ENCODE peak calls at places on chromosomes 5 and 9, in six cellular contexts. Q, W, Y, I, M and E are unnamed samples.

GRCh38 chr9:129026442-129027223 is 1.5 kb downstream of the SH3GLB2 start:
- DNase-seq in Q (no peak), W (no peak), Y (no peak), I (peak), M (no peak), E (no peak)

GRCh38 chr5:143752165-143752564 is 59.8 kb upstream of the HMHB1 start:
- DNase-seq in Q (no peak), W (no peak), Y (no peak), I (no peak), M (no peak), E (no peak)

GRCh38 chr5:169251685-169252084 is 49.3 kb downstream of the SLIT3 start:
- DNase-seq in Q (no peak), W (no peak), Y (no peak), I (no peak), M (no peak), E (no peak)

GRCh38 chr5:4348919-4349318 is 753.3 kb downstream of the IRX1 start:
- DNase-seq in Q (no peak), W (no peak), Y (no peak), I (no peak), M (no peak), E (no peak)

GRCh38 chr5:112480501-112480900 is 61.4 kb upstream of the EPB41L4A start:
- DNase-seq in Q (no peak), W (no peak), Y (no peak), I (no peak), M (no peak), E (no peak)

GRCh38 chr5:75045071-75045470 is 7.3 kb downstream of the GCNT4 start:
- DNase-seq in Q (no peak), W (no peak), Y (no peak), I (no peak), M (no peak), E (no peak)

GRCh38 chr5:55407059-55407684 is 99.4 kb downstream of the MTREX start:
- DNase-seq in Q (peak), W (no peak), Y (peak), I (no peak), M (no peak), E (no peak)

GRCh38 chr9:121399883-121400607 is 30.0 kb upstream of the STOM start:
- DNase-seq in Q (peak), W (no peak), Y (peak), I (no peak), M (no peak), E (no peak)

GRCh38 chr5:84821924-84822323 is 437.2 kb upstream of the EDIL3 start:
- DNase-seq in Q (no peak), W (no peak), Y (no peak), I (no peak), M (no peak), E (no peak)

GRCh38 chr5:68264024-68264956 is 48.7 kb downstream of the PIK3R1 start:
- DNase-seq in Q (peak), W (no peak), Y (no peak), I (no peak), M (no peak), E (no peak)

GRCh38 chr9:90107021-90107771 is 502.4 kb downstream of the GADD45G start:
- DNase-seq in Q (no peak), W (peak), Y (peak), I (no peak), M (no peak), E (no peak)

GRCh38 chr5:2840372-2840915 is 89.0 kb upstream of the IRX2 start:
- DNase-seq in Q (no peak), W (no peak), Y (no peak), I (no peak), M (no peak), E (no peak)

GRCh38 chr9:110429453-110429852 is 91.8 kb upstream of the TXNDC8 start:
- DNase-seq in Q (no peak), W (no peak), Y (no peak), I (no peak), M (no peak), E (no peak)

GRCh38 chr5:135225856-135226560 is 173.0 kb downstream of the MACROH2A1 start:
- DNase-seq in Q (no peak), W (no peak), Y (no peak), I (no peak), M (no peak), E (no peak)

GRCh38 chr9:133810556-133811195 is 72.5 kb upstream of the SARDH start:
- DNase-seq in Q (no peak), W (no peak), Y (no peak), I (no peak), M (no peak), E (no peak)

GRCh38 chr5:169801324-169801777 is 164.3 kb downstream of the DOCK2 start:
- DNase-seq in Q (peak), W (no peak), Y (peak), I (no peak), M (no peak), E (no peak)

GRCh38 chr5:96624631-96625030 is 37.5 kb upstream of the CAST start:
- DNase-seq in Q (peak), W (no peak), Y (peak), I (no peak), M (no peak), E (no peak)

GRCh38 chr9:21110708-21111576 is 30.7 kb downstream of the IFNW1 start:
- DNase-seq in Q (peak), W (no peak), Y (peak), I (no peak), M (no peak), E (no peak)

GRCh38 chr9:133774799-133775198 is 36.6 kb upstream of the SARDH start:
- DNase-seq in Q (no peak), W (no peak), Y (no peak), I (peak), M (no peak), E (no peak)

GRCh38 chr5:1769017-1769640 is 30.5 kb downstream of the MRPL36 start:
- DNase-seq in Q (no peak), W (no peak), Y (no peak), I (no peak), M (no peak), E (no peak)

GRCh38 chr9:77457916-77458592 is 190.1 kb downstream of the GNA14 start:
- DNase-seq in Q (peak), W (no peak), Y (peak), I (peak), M (peak), E (peak)

GRCh38 chr9:96253059-96253696 is 48.8 kb downstream of the HSD17B3 start:
- DNase-seq in Q (no peak), W (no peak), Y (no peak), I (peak), M (no peak), E (no peak)

GRCh38 chr5:119343766-119344165 is 12.1 kb upstream of the TNFAIP8 start:
- DNase-seq in Q (no peak), W (no peak), Y (no peak), I (no peak), M (no peak), E (no peak)

GRCh38 chr9:26856413-26857032 is 36.1 kb downstream of the CAAP1 start:
- DNase-seq in Q (peak), W (no peak), Y (peak), I (peak), M (no peak), E (no peak)

GRCh38 chr5:78983601-78984000 is 1.5 kb downstream of the ARSB start:
- DNase-seq in Q (no peak), W (no peak), Y (no peak), I (no peak), M (no peak), E (no peak)

GRCh38 chr9:110443146-110443877 is 105.6 kb upstream of the TXNDC8 start:
- DNase-seq in Q (peak), W (no peak), Y (peak), I (no peak), M (no peak), E (no peak)

GRCh38 chr9:97615439-97616072 is 17.6 kb downstream of the TSTD2 start:
- DNase-seq in Q (peak), W (no peak), Y (peak), I (peak), M (peak), E (no peak)

GRCh38 chr5:67283275-67283987 is 86.8 kb upstream of the CD180 start:
- DNase-seq in Q (no peak), W (no peak), Y (no peak), I (no peak), M (no peak), E (peak)